ENCODE peak calls at places on chromosomes 6 and 20, in four cellular contexts. One of them, this sample, is unnamed.
A peak's percentile ranks its signal among the peaks of the same experiment; 100 is the strongest.

GRCh38 chr6:11492444-11493300 is 44.9 kb upstream of the TMEM170B start:
- DNase-seq in GM12878: no peak
- DNase-seq in breast epithelium: no peak
- DNase-seq in endodermal cell: no peak
- DNase-seq in this sample: no peak

GRCh38 chr20:37081717-37082289 is 14.0 kb downstream of the RBL1 start:
- DNase-seq in breast epithelium: no peak
- DNase-seq in endodermal cell: peak; percentile 60
- DNase-seq in GM12878: no peak
- DNase-seq in this sample: no peak

GRCh38 chr6:106739387-106739786 is 110.0 kb downstream of the QRSL1 start:
- DNase-seq in endodermal cell: no peak
- DNase-seq in GM12878: no peak
- DNase-seq in breast epithelium: peak; percentile 89
- DNase-seq in this sample: no peak

GRCh38 chr20:20461526-20461925 is 93.6 kb downstream of the INSM1 start:
- DNase-seq in GM12878: no peak
- DNase-seq in endodermal cell: no peak
- DNase-seq in breast epithelium: no peak
- DNase-seq in this sample: no peak

GRCh38 chr20:6767536-6768227 is at the start of gene BMP2:
- DNase-seq in GM12878: no peak
- DNase-seq in breast epithelium: no peak
- DNase-seq in endodermal cell: peak; percentile 82
- DNase-seq in this sample: peak; percentile 41

GRCh38 chr20:13416531-13416930 is 195.5 kb downstream of the ISM1 start:
- DNase-seq in breast epithelium: no peak
- DNase-seq in endodermal cell: no peak
- DNase-seq in GM12878: no peak
- DNase-seq in this sample: no peak

GRCh38 chr20:63846128-63846771 is 15.0 kb upstream of the ABHD16B start:
- DNase-seq in endodermal cell: peak; percentile 91
- DNase-seq in GM12878: no peak
- DNase-seq in breast epithelium: no peak
- DNase-seq in this sample: no peak

GRCh38 chr6:121437861-121438651 is 2.6 kb downstream of the GJA1 start:
- DNase-seq in breast epithelium: peak; percentile 45
- DNase-seq in endodermal cell: peak; percentile 92
- DNase-seq in GM12878: no peak
- DNase-seq in this sample: no peak

GRCh38 chr6:84415517-84415916 is 188.1 kb upstream of the CEP162 start:
- DNase-seq in endodermal cell: no peak
- DNase-seq in GM12878: no peak
- DNase-seq in breast epithelium: no peak
- DNase-seq in this sample: no peak

GRCh38 chr6:71138416-71138815 is 150.2 kb upstream of the OGFRL1 start:
- DNase-seq in breast epithelium: no peak
- DNase-seq in GM12878: no peak
- DNase-seq in endodermal cell: no peak
- DNase-seq in this sample: no peak

GRCh38 chr20:8755340-8756118 is 313.4 kb upstream of the PLCB4 start:
- DNase-seq in GM12878: no peak
- DNase-seq in breast epithelium: no peak
- DNase-seq in endodermal cell: no peak
- DNase-seq in this sample: no peak

GRCh38 chr6:139597087-139597763 is 222.8 kb upstream of the CITED2 start:
- DNase-seq in endodermal cell: no peak
- DNase-seq in breast epithelium: no peak
- DNase-seq in GM12878: no peak
- DNase-seq in this sample: no peak

GRCh38 chr6:27388293-27389197 is at the start of gene ZNF391:
- DNase-seq in GM12878: peak; percentile 51
- DNase-seq in endodermal cell: peak; percentile 95
- DNase-seq in breast epithelium: peak; percentile 31
- DNase-seq in this sample: peak; percentile 88
- H3K27me3 ChIP-seq in GM12878: no peaks in the 10 kb centered on the region
- H3K27me3 ChIP-seq in endodermal cell: no peaks in the 10 kb centered on the region
- H3K27me3 ChIP-seq in breast epithelium: no peaks in the 10 kb centered on the region
- H3K27me3 ChIP-seq in this sample: no peaks in the 10 kb centered on the region

GRCh38 chr20:38473353-38473795 is 731 bp downstream of the RALGAPB start:
- DNase-seq in GM12878: no peak
- DNase-seq in endodermal cell: no peak
- DNase-seq in breast epithelium: peak; percentile 32
- DNase-seq in this sample: no peak
- TF ChIP-seq CTCF in GM12878: no peak
- TF ChIP-seq CTCF in endodermal cell: peak; percentile 28
- TF ChIP-seq CTCF in breast epithelium: no peak
- TF ChIP-seq CTCF in this sample: peak; percentile 31

GRCh38 chr6:158437571-158437970 is 122.3 kb upstream of the TMEM181 start:
- DNase-seq in endodermal cell: no peak
- DNase-seq in breast epithelium: no peak
- DNase-seq in GM12878: no peak
- DNase-seq in this sample: no peak
- H3K36me3 ChIP-seq in endodermal cell: peaks cover 26% of the 10 kb centered on the region
- H3K36me3 ChIP-seq in breast epithelium: no peaks in the 10 kb centered on the region
- H3K36me3 ChIP-seq in GM12878: no peaks in the 10 kb centered on the region
- H3K36me3 ChIP-seq in this sample: peaks cover 3% of the 10 kb centered on the region

GRCh38 chr20:62597416-62598115 is 44.7 kb upstream of the SLCO4A1 start:
- DNase-seq in GM12878: no peak
- DNase-seq in breast epithelium: no peak
- DNase-seq in endodermal cell: no peak
- DNase-seq in this sample: no peak
- H3K27me3 ChIP-seq in GM12878: peaks cover 5% of the 10 kb centered on the region
- H3K27me3 ChIP-seq in breast epithelium: no peaks in the 10 kb centered on the region
- H3K27me3 ChIP-seq in endodermal cell: no peaks in the 10 kb centered on the region
- H3K27me3 ChIP-seq in this sample: no peaks in the 10 kb centered on the region

DNA sequence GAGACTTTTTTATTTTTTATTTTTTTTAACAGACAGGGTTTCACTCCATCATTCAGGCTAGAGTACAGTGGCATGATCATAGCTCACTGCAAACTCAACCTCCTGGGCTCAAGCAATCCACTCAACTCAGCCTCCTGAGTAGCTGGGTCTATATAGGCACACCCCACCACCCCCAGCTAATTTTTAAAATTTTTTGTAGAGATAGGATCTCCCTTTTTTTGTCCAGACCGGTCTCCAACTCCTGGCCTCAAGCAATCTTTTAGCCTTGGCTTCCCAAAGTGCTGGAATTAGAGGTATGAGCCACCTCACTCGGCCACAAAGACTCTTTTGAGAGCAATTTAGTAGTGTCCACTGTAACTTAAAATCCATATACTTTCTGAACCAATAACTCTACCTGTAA is 103.3 kb upstream of the DST start:
- DNase-seq in GM12878: no peak
- DNase-seq in breast epithelium: no peak
- DNase-seq in endodermal cell: no peak
- DNase-seq in this sample: no peak
- TF ChIP-seq CTCF in GM12878: no peak
- TF ChIP-seq CTCF in breast epithelium: no peak
- TF ChIP-seq CTCF in endodermal cell: no peak
- TF ChIP-seq CTCF in this sample: no peak

This sample was measured in GM06990.